ENCODE peak calls at places on chromosomes 16 and 17, in four cellular contexts. One of them, this sample, is unnamed.

GRCh38 chr17:488993-489757 is 136.6 kb upstream of the RPH3AL start:
- DNase-seq in fibroblast of lung: peak; percentile 75
- DNase-seq in A549: peak; percentile 86
- DNase-seq in hepatocyte: no peak
- DNase-seq in this sample: no peak

GRCh38 chr17:7132511-7133094 is 18.0 kb upstream of the ASGR2 start:
- DNase-seq in hepatocyte: peak; percentile 47
- DNase-seq in fibroblast of lung: no peak
- DNase-seq in A549: no peak
- DNase-seq in this sample: peak; percentile 26

GRCh38 chr17:75856062-75856681 is 1.0 kb upstream of the WBP2 start:
- DNase-seq in A549: peak; percentile 56
- DNase-seq in hepatocyte: no peak
- DNase-seq in fibroblast of lung: no peak
- DNase-seq in this sample: no peak

GRCh38 chr17:41610965-41611640 is 1.5 kb downstream of the KRT16 start:
- DNase-seq in A549: no peak
- DNase-seq in fibroblast of lung: no peak
- DNase-seq in hepatocyte: no peak
- DNase-seq in this sample: no peak

GRCh38 chr16:83939266-83939856 is 13.7 kb upstream of the OSGIN1 start:
- DNase-seq in A549: no peak
- DNase-seq in hepatocyte: no peak
- DNase-seq in fibroblast of lung: no peak
- DNase-seq in this sample: no peak

GRCh38 chr16:86100205-86101134 is 201.5 kb downstream of the IRF8 start:
- DNase-seq in hepatocyte: peak; percentile 76
- DNase-seq in A549: no peak
- DNase-seq in fibroblast of lung: peak; percentile 20
- DNase-seq in this sample: no peak

GRCh38 chr16:89595330-89596060 is 17.9 kb upstream of the DPEP1 start:
- DNase-seq in A549: no peak
- DNase-seq in fibroblast of lung: no peak
- DNase-seq in hepatocyte: no peak
- DNase-seq in this sample: no peak

GRCh38 chr16:23695756-23696155 is 17.1 kb downstream of the PLK1 start:
- DNase-seq in fibroblast of lung: no peak
- DNase-seq in A549: no peak
- DNase-seq in hepatocyte: no peak
- DNase-seq in this sample: no peak

GRCh38 chr16:70157105-70157476 is 16.5 kb upstream of the CLEC18C start:
- DNase-seq in hepatocyte: peak; percentile 4
- DNase-seq in A549: no peak
- DNase-seq in fibroblast of lung: no peak
- DNase-seq in this sample: no peak

GRCh38 chr16:31191697-31192428 is 10.7 kb downstream of the PYCARD start:
- DNase-seq in A549: no peak
- DNase-seq in hepatocyte: no peak
- DNase-seq in fibroblast of lung: no peak
- DNase-seq in this sample: no peak

GRCh38 chr16:56675685-56676210 is 6.1 kb downstream of the MT1H start:
- DNase-seq in fibroblast of lung: no peak
- DNase-seq in A549: no peak
- DNase-seq in hepatocyte: no peak
- DNase-seq in this sample: no peak

GRCh38 chr16:56349711-56350161 is 75.6 kb downstream of the AMFR start:
- DNase-seq in hepatocyte: no peak
- DNase-seq in fibroblast of lung: no peak
- DNase-seq in A549: no peak
- DNase-seq in this sample: no peak

GRCh38 chr17:61551255-61551742 is 39.7 kb downstream of the NACA2 start:
- DNase-seq in A549: peak; percentile 68
- DNase-seq in fibroblast of lung: peak; percentile 37
- DNase-seq in hepatocyte: peak; percentile 63
- DNase-seq in this sample: peak; percentile 57

GRCh38 chr16:5917436-5917835 is 819.8 kb upstream of the EEF2KMT start:
- DNase-seq in fibroblast of lung: no peak
- DNase-seq in A549: no peak
- DNase-seq in hepatocyte: no peak
- DNase-seq in this sample: no peak

GRCh38 chr17:44556114-44556853 is 1.0 kb upstream of the FZD2 start:
- DNase-seq in fibroblast of lung: peak; percentile 72
- DNase-seq in hepatocyte: peak; percentile 68
- DNase-seq in A549: peak; percentile 74
- DNase-seq in this sample: no peak

GRCh38 chr16:46974352-46974751 is 878 bp upstream of the DNAJA2 start:
- DNase-seq in A549: peak; percentile 47
- DNase-seq in fibroblast of lung: peak; percentile 9
- DNase-seq in hepatocyte: no peak
- DNase-seq in this sample: peak; percentile 12

GRCh38 chr16:2485811-2486507 is 11.0 kb downstream of the TBC1D24 start:
- DNase-seq in hepatocyte: no peak
- DNase-seq in fibroblast of lung: no peak
- DNase-seq in A549: no peak
- DNase-seq in this sample: no peak

GRCh38 chr17:40909755-40910154 is 24.7 kb upstream of the KRT20 start:
- DNase-seq in hepatocyte: peak; percentile 38
- DNase-seq in fibroblast of lung: peak; percentile 60
- DNase-seq in A549: no peak
- DNase-seq in this sample: peak; percentile 56

GRCh38 chr16:8655184-8655717 is 19.2 kb upstream of the ABAT start:
- DNase-seq in A549: peak; percentile 17
- DNase-seq in hepatocyte: peak; percentile 58
- DNase-seq in fibroblast of lung: peak; percentile 18
- DNase-seq in this sample: peak; percentile 76

GRCh38 chr16:83911290-83911689 is 12.4 kb downstream of the MLYCD start:
- DNase-seq in hepatocyte: no peak
- DNase-seq in A549: no peak
- DNase-seq in fibroblast of lung: no peak
- DNase-seq in this sample: no peak

GRCh38 chr17:50280068-50280467 is 5.8 kb downstream of the TMEM92 start:
- DNase-seq in fibroblast of lung: no peak
- DNase-seq in hepatocyte: peak; percentile 47
- DNase-seq in A549: no peak
- DNase-seq in this sample: no peak

GRCh38 chr16:81779540-81780320 is 639 bp downstream of the PLCG2 start:
- DNase-seq in hepatocyte: peak; percentile 45
- DNase-seq in fibroblast of lung: peak; percentile 8
- DNase-seq in A549: peak; percentile 23
- DNase-seq in this sample: peak; percentile 38

GRCh38 chr16:19098173-19098572 is 15.6 kb upstream of the ITPRIPL2 start:
- DNase-seq in fibroblast of lung: no peak
- DNase-seq in hepatocyte: no peak
- DNase-seq in A549: no peak
- DNase-seq in this sample: no peak

GRCh38 chr17:1920948-1921351 is 91.1 kb downstream of the RPA1 start:
- DNase-seq in A549: no peak
- DNase-seq in fibroblast of lung: peak; percentile 21
- DNase-seq in hepatocyte: no peak
- DNase-seq in this sample: no peak

GRCh38 chr16:5349661-5350060 is 252.1 kb upstream of the EEF2KMT start:
- DNase-seq in hepatocyte: no peak
- DNase-seq in fibroblast of lung: no peak
- DNase-seq in A549: no peak
- DNase-seq in this sample: no peak

GRCh38 chr17:58317421-58318064 is 11.1 kb downstream of the TSPOAP1 start:
- DNase-seq in A549: peak; percentile 77
- DNase-seq in fibroblast of lung: peak; percentile 81
- DNase-seq in hepatocyte: peak; percentile 65
- DNase-seq in this sample: peak; percentile 61

GRCh38 chr17:68511671-68512246 is 471 bp upstream of the PRKAR1A start:
- DNase-seq in A549: peak; percentile 73
- DNase-seq in hepatocyte: peak; percentile 93
- DNase-seq in fibroblast of lung: peak; percentile 73
- DNase-seq in this sample: peak; percentile 66

GRCh38 chr17:2053380-2054261 is 1.3 kb upstream of the HIC1 start:
- DNase-seq in hepatocyte: peak; percentile 86
- DNase-seq in fibroblast of lung: peak; percentile 77
- DNase-seq in A549: peak; percentile 84
- DNase-seq in this sample: peak; percentile 90

GRCh38 chr17:1908699-1909309 is 79.0 kb downstream of the RPA1 start:
- DNase-seq in hepatocyte: peak; percentile 83
- DNase-seq in A549: peak; percentile 81
- DNase-seq in fibroblast of lung: peak; percentile 66
- DNase-seq in this sample: peak; percentile 50

GRCh38 chr17:79006001-79006400 is 3.6 kb downstream of the CANT1 start:
- DNase-seq in hepatocyte: no peak
- DNase-seq in A549: no peak
- DNase-seq in fibroblast of lung: no peak
- DNase-seq in this sample: no peak
- H3K4me2 ChIP-seq in hepatocyte: peak overlapping the region; percentile 51
- H3K4me2 ChIP-seq in A549: no peak overlapping the region
- H3K4me2 ChIP-seq in fibroblast of lung: no peak overlapping the region
- H3K4me2 ChIP-seq in this sample: no peak overlapping the region

DNA sequence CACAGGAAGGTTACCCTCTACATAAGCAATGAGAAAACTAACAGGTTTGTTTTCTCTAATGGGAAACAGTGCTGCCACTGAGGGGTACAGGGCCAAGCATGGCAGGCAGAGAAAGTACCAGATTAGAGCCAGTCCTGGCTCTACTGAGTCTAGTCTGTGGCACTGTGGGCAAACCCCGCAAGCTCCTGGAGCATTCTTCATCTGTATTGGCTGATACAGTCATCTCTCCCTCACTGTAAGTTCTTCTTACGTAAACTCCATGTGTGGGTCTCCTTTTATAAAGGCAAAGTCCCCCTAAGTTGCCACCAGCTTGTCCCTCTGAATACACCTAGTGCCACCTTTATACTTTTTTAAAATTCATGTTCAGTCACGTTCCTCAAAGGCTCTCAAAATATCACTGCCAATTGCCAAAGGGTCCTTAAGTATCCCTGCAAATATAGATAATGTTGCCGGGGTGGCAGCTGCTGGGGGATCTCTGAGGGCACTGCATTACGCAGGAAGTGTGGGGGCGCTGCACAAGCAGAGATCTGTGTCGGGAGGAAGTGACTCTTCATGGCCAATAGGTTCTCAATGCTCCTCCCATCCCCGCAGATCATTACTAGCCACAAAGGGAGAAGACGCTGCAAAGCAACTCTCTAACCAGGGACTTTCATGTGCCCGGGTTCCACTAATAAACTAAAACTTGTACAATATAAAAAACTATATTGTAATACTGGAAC is 18.8 kb downstream of the XPO6 start:
- DNase-seq in fibroblast of lung: no peak
- DNase-seq in hepatocyte: no peak
- DNase-seq in A549: no peak
- DNase-seq in this sample: no peak
- H3K4me3 ChIP-seq in fibroblast of lung: no peak overlapping the region
- H3K4me3 ChIP-seq in hepatocyte: no peak overlapping the region
- H3K4me3 ChIP-seq in A549: no peak overlapping the region
- H3K4me3 ChIP-seq in this sample: no peak overlapping the region

GRCh38 chr16:88526906-88527185 is 43.4 kb upstream of the ZC3H18 start:
- DNase-seq in fibroblast of lung: no peak
- DNase-seq in A549: no peak
- DNase-seq in hepatocyte: no peak
- DNase-seq in this sample: no peak

GRCh38 chr16:88524274-88524972 is 45.8 kb upstream of the ZC3H18 start:
- DNase-seq in A549: no peak
- DNase-seq in hepatocyte: no peak
- DNase-seq in fibroblast of lung: no peak
- DNase-seq in this sample: no peak

GRCh38 chr16:88524973-88525662 is 45.1 kb upstream of the ZC3H18 start:
- DNase-seq in fibroblast of lung: no peak
- DNase-seq in hepatocyte: no peak
- DNase-seq in A549: no peak
- DNase-seq in this sample: no peak

GRCh38 chr16:88526008-88526905 is 43.9 kb upstream of the ZC3H18 start:
- DNase-seq in A549: no peak
- DNase-seq in fibroblast of lung: no peak
- DNase-seq in hepatocyte: no peak
- DNase-seq in this sample: no peak

DNA sequence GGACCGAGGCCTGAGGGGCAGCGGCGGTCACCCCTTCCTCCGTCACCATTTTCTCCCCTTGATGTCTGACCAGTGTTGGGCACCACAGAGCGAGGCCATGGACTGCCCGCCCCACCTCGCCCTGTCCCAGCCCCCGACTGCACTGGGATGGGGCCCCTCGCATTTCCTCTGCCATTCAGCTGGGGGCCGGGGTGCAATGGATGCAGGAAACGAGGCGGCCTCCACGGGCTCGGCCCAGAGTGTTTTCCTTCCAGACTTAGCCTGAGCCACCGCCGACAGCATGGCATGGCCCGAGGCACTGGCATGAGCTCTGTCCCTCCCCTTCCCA is 44.6 kb upstream of the ZC3H18 start:
- DNase-seq in A549: no peak
- DNase-seq in hepatocyte: no peak
- DNase-seq in fibroblast of lung: no peak
- DNase-seq in this sample: no peak
- H3K4me2 ChIP-seq in A549: no peak overlapping the region
- H3K4me2 ChIP-seq in hepatocyte: no peak overlapping the region
- H3K4me2 ChIP-seq in fibroblast of lung: no peak overlapping the region
- H3K4me2 ChIP-seq in this sample: no peak overlapping the region

GRCh38 chr16:87854907-87855683 is 14.2 kb downstream of the SLC7A5 start:
- DNase-seq in A549: peak; percentile 78
- DNase-seq in hepatocyte: no peak
- DNase-seq in fibroblast of lung: no peak
- DNase-seq in this sample: no peak

GRCh38 chr16:87851601-87852000 is 17.7 kb downstream of the SLC7A5 start:
- DNase-seq in fibroblast of lung: no peak
- DNase-seq in hepatocyte: no peak
- DNase-seq in A549: no peak
- DNase-seq in this sample: peak; percentile 47

GRCh38 chr16:87851141-87851587 is 18.1 kb downstream of the SLC7A5 start:
- DNase-seq in A549: no peak
- DNase-seq in hepatocyte: no peak
- DNase-seq in fibroblast of lung: peak; percentile 22
- DNase-seq in this sample: peak; percentile 80

GRCh38 chr16:87854053-87854906 is 15.0 kb downstream of the SLC7A5 start:
- DNase-seq in fibroblast of lung: no peak
- DNase-seq in hepatocyte: peak; percentile 68
- DNase-seq in A549: peak; percentile 92
- DNase-seq in this sample: no peak

DNA sequence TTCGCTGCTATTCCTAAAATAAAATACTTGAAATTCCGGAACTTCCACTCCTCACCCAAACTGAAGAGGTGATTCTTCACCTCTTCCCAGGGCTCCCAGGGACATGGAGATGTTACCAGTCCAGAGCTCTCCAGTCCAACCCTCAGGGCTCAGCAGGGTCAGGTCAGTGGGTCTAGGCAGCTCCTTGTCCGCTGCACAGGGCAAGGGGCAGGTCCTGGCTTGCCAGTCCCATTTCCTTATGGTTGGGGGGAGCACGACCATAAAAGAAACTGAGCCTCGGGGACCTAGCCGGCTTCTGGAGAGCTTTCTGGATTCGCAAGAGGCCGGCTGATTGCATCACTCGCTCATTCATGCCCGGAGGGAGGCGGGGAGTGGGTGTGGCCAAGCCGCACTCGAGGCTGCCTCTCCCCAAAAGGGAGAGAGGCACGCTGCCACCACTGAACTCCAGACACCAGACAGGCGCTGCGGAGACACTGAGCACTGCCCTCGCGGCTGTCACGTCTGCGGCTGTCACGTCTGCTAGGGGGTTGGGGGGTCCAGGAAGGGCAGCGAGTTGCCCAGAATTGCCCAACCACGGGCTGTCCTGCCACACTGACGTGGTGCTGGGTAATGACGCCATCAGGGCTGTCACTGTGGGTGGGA is 15.8 kb downstream of the SLC7A5 start:
- DNase-seq in fibroblast of lung: peak; percentile 88
- DNase-seq in hepatocyte: peak; percentile 96
- DNase-seq in A549: peak; percentile 94
- DNase-seq in this sample: peak; percentile 90
- H3K4me3 ChIP-seq in fibroblast of lung: peak overlapping the region; percentile 49
- H3K4me3 ChIP-seq in hepatocyte: no peak overlapping the region
- H3K4me3 ChIP-seq in A549: peak overlapping the region; percentile 29
- H3K4me3 ChIP-seq in this sample: no peak overlapping the region